ENCODE peak calls at places on chromosomes 5 and 9, in four cellular contexts. W is heart left ventricle, X is Peyer's patch, D is ovary. H is an unnamed sample.

GRCh38 chr5:79653843-79654242 is 35.8 kb upstream of the CMYA5 start:
- DNase-seq in D (no peak), X (no peak), W (no peak), H (no peak)

GRCh38 chr5:86461169-86461956 is 156.4 kb upstream of the COX7C start:
- DNase-seq in D (no peak), W (no peak), X (no peak), H (no peak)

GRCh38 chr5:177552839-177553455 is 1.4 kb downstream of the FAM193B start:
- DNase-seq in X (no peak), W (peak; percentile 23), D (no peak), H (no peak)

GRCh38 chr5:180830253-180831138 is 27.9 kb upstream of the MGAT1 start:
- DNase-seq in X (peak; percentile 81), W (peak; percentile 75), D (peak; percentile 76), H (no peak)

GRCh38 chr5:170219615-170220014 is 13.2 kb upstream of the C5orf58 start:
- DNase-seq in W (no peak), D (no peak), X (no peak), H (no peak)

GRCh38 chr9:121566401-121567141 is 66.9 kb upstream of the GGTA1 start:
- DNase-seq in X (no peak), W (peak; percentile 66), D (peak; percentile 57), H (no peak)

GRCh38 chr5:151570058-151570457 is 21.1 kb downstream of the FAT2 start:
- DNase-seq in X (no peak), D (no peak), W (no peak), H (no peak)

GRCh38 chr5:178340637-178341036 is 108.0 kb upstream of the PHYKPL start:
- DNase-seq in X (no peak), W (no peak), D (peak; percentile 12), H (no peak)

GRCh38 chr5:32312194-32312681 is 501 bp downstream of the MTMR12 start:
- DNase-seq in W (peak; percentile 79), D (peak; percentile 86), X (peak; percentile 82), H (peak; percentile 94)

GRCh38 chr5:150052326-150053230 is 33.8 kb downstream of the CSF1R start:
- DNase-seq in D (no peak), X (peak; percentile 35), W (no peak), H (no peak)
- TF ChIP-seq POLR2A in D (no peak), X (no peak), W (no peak), H (no peak)

GRCh38 chr9:75382126-75382525 is 293.8 kb downstream of the OSTF1 start:
- DNase-seq in W (no peak), X (no peak), D (no peak), H (no peak)
- H3K4me3 ChIP-seq in W (no peak overlapping the region), X (no peak overlapping the region), D (no peak overlapping the region), H (no peak overlapping the region)

GRCh38 chr5:171647043-171647899 is 138.3 kb upstream of the SMIM23 start:
- DNase-seq in X (no peak), W (no peak), D (no peak), H (no peak)
- TF ChIP-seq CTCF in X (no peak), W (no peak), D (no peak), H (no peak)

DNA sequence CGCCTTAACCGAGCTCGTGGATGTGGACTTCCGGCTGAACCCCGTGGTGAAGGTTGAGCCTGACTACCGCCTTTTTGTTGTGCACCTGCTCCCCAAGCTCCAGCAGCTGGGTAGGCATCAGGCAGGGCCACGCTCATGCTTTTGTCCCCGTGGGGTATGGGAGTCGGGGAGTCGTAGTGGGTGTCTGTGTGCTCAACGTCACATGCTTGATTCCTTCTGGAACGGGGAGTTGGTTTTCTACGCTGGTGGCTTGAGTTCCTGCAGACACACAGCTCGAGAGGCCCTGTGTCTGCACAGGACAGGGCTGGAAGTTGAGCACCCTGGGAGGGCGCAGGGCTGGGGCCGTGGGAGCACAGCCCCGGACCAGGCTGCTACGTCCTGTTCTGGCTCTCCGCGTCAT is 8.0 kb downstream of the CEP72 start:
- DNase-seq in X (peak; percentile 30), W (peak; percentile 11), D (peak; percentile 7), H (peak; percentile 42)
- TF ChIP-seq POLR2A in X (no peak), W (no peak), D (no peak), H (no peak)

H was measured in lower leg skin.